ENCODE peak calls at places on chromosomes 7 and 10, in ten cellular contexts. Q is GM20000, M is DND-41, X is kidney epithelial cell, J is Right ventricle myocardium superior, T is pancreas, H is COR-L47, V is HEK293T, L is cardiac septum, S is PC-9. W is an unnamed sample.

GRCh38 chr7:815284-816216 is 16.7 kb upstream of the SUN1 start:
- DNase-seq in Q (peak; percentile 49), M (no peak), X (no peak), J (peak; percentile 43), T (peak; percentile 62), H (peak; percentile 56), V (peak; percentile 62), L (no peak), S (peak; percentile 83), W (no peak)

GRCh38 chr10:121535381-121535780 is 62.9 kb downstream of the FGFR2 start:
- DNase-seq in Q (no peak), M (no peak), X (no peak), J (no peak), T (no peak), H (no peak), V (no peak), L (no peak), S (no peak), W (no peak)

GRCh38 chr7:108147031-108147563 is 16.9 kb upstream of the LAMB4 start:
- DNase-seq in Q (no peak), M (no peak), X (no peak), J (no peak), T (no peak), H (peak; percentile 89), V (no peak), L (no peak), S (no peak), W (no peak)

GRCh38 chr7:13336227-13336626 is 648.8 kb downstream of the ARL4A start:
- DNase-seq in Q (no peak), M (no peak), X (peak; percentile 0), J (no peak), T (no peak), H (no peak), V (no peak), L (no peak), S (no peak), W (peak; percentile 34)

GRCh38 chr10:26737730-26738129 is 40.2 kb downstream of the PDSS1 start:
- DNase-seq in Q (peak; percentile 74), M (no peak), X (peak; percentile 29), J (no peak), T (peak; percentile 31), H (no peak), V (no peak), L (no peak), S (no peak), W (peak; percentile 66)

GRCh38 chr7:101538596-101539459 is 90.3 kb downstream of the MYL10 start:
- DNase-seq in Q (peak; percentile 76), M (peak; percentile 66), X (no peak), J (peak; percentile 74), T (peak; percentile 28), H (peak; percentile 15), V (peak; percentile 78), L (no peak), S (peak; percentile 71), W (peak; percentile 24)

GRCh38 chr7:131327049-131327625 is 539 bp upstream of the MKLN1 start:
- DNase-seq in Q (peak; percentile 42), M (peak; percentile 45), X (no peak), J (no peak), T (peak; percentile 50), H (no peak), V (peak; percentile 37), L (no peak), S (no peak), W (peak; percentile 80)

GRCh38 chr10:47253651-47254375 is 46.2 kb upstream of the GDF10 start:
- DNase-seq in Q (no peak), M (no peak), X (no peak), J (peak; percentile 74), T (peak; percentile 53), H (no peak), V (no peak), L (peak; percentile 80), S (peak; percentile 60), W (peak; percentile 35)

GRCh38 chr10:89042547-89042946 is 51.9 kb downstream of the FAS start:
- DNase-seq in Q (no peak), M (no peak), X (no peak), J (no peak), T (no peak), H (no peak), V (no peak), L (no peak), S (no peak), W (no peak)

GRCh38 chr7:130145424-130146106 is 59.6 kb downstream of the TMEM209 start:
- DNase-seq in Q (no peak), M (no peak), X (no peak), J (no peak), T (no peak), H (no peak), V (no peak), L (no peak), S (no peak), W (no peak)

GRCh38 chr10:44911951-44912350 is 814 bp downstream of the TMEM72 start:
- DNase-seq in Q (no peak), M (no peak), X (no peak), J (no peak), T (no peak), H (no peak), V (no peak), L (no peak), S (no peak), W (no peak)

GRCh38 chr10:18214692-18215563 is 74.7 kb downstream of the CACNB2 start:
- DNase-seq in Q (peak; percentile 38), M (peak; percentile 45), X (no peak), J (no peak), T (no peak), H (no peak), V (peak; percentile 55), L (no peak), S (peak; percentile 45), W (peak; percentile 79)

GRCh38 chr7:27156508-27156898 is at the start of gene HOXA7:
- DNase-seq in Q (no peak), M (peak; percentile 76), X (no peak), J (no peak), T (no peak), H (no peak), V (no peak), L (no peak), S (no peak), W (peak; percentile 75)

GRCh38 chr7:43559171-43559938 is 23.6 kb upstream of the STK17A start:
- DNase-seq in Q (no peak), M (no peak), X (no peak), J (no peak), T (no peak), H (no peak), V (no peak), L (no peak), S (no peak), W (no peak)

GRCh38 chr7:159064816-159065130 is 79.9 kb downstream of the VIPR2 start:
- DNase-seq in Q (no peak), M (peak; percentile 4), X (no peak), J (no peak), T (no peak), H (no peak), V (no peak), L (no peak), S (no peak), W (no peak)

GRCh38 chr7:157495594-157495993 is 158.8 kb downstream of the DNAJB6 start:
- DNase-seq in Q (peak; percentile 83), M (no peak), X (no peak), J (peak; percentile 26), T (no peak), H (no peak), V (no peak), L (no peak), S (no peak), W (no peak)

GRCh38 chr10:31102421-31102820 is 70.8 kb upstream of the ZNF438 start:
- DNase-seq in Q (no peak), M (no peak), X (no peak), J (no peak), T (no peak), H (no peak), V (no peak), L (no peak), S (no peak), W (no peak)

GRCh38 chr7:154306036-154306435 is 253.8 kb downstream of the DPP6 start:
- DNase-seq in Q (no peak), M (no peak), X (no peak), J (no peak), T (no peak), H (no peak), V (no peak), L (no peak), S (no peak), W (no peak)

GRCh38 chr10:2978574-2979266 is 88.6 kb upstream of the PFKP start:
- DNase-seq in Q (no peak), M (no peak), X (no peak), J (no peak), T (no peak), H (no peak), V (no peak), L (no peak), S (no peak), W (no peak)

GRCh38 chr7:42492895-42493294 is 255.9 kb upstream of the GLI3 start:
- DNase-seq in Q (no peak), M (no peak), X (no peak), J (no peak), T (no peak), H (no peak), V (no peak), L (no peak), S (no peak), W (no peak)

GRCh38 chr10:7471720-7472367 is 61.0 kb upstream of the SFMBT2 start:
- DNase-seq in Q (peak; percentile 70), M (peak; percentile 73), X (no peak), J (no peak), T (peak; percentile 27), H (peak; percentile 7), V (no peak), L (no peak), S (no peak), W (no peak)

GRCh38 chr10:572066-572465 is 117.4 kb downstream of the DIP2C start:
- DNase-seq in Q (no peak), M (no peak), X (no peak), J (no peak), T (no peak), H (no peak), V (no peak), L (peak; percentile 46), S (no peak), W (peak; percentile 30)

GRCh38 chr10:60816624-60817023 is 38.3 kb downstream of the CDK1 start:
- DNase-seq in Q (peak; percentile 66), M (peak; percentile 56), X (no peak), J (no peak), T (peak; percentile 39), H (peak; percentile 64), V (peak; percentile 68), L (no peak), S (peak; percentile 33), W (peak; percentile 87)

GRCh38 chr7:157394246-157395191 is 57.7 kb downstream of the DNAJB6 start:
- DNase-seq in Q (no peak), M (no peak), X (no peak), J (no peak), T (no peak), H (no peak), V (no peak), L (peak; percentile 70), S (no peak), W (peak; percentile 71)

GRCh38 chr10:49746626-49747302 is 15.4 kb downstream of the OGDHL start:
- DNase-seq in Q (no peak), M (no peak), X (no peak), J (no peak), T (no peak), H (no peak), V (no peak), L (peak; percentile 73), S (no peak), W (no peak)

GRCh38 chr7:2452074-2452507 is 24.1 kb downstream of the GRIFIN start:
- DNase-seq in Q (peak; percentile 75), M (no peak), X (no peak), J (no peak), T (no peak), H (no peak), V (no peak), L (no peak), S (peak; percentile 44), W (no peak)

GRCh38 chr10:132237871-132238270 is 51.1 kb downstream of the DPYSL4 start:
- DNase-seq in Q (no peak), M (no peak), X (no peak), J (no peak), T (no peak), H (no peak), V (no peak), L (no peak), S (no peak), W (no peak)

GRCh38 chr10:90222372-90222771 is 521.0 kb downstream of the KIF20B start:
- DNase-seq in Q (no peak), M (no peak), X (no peak), J (no peak), T (no peak), H (no peak), V (no peak), L (no peak), S (peak; percentile 16), W (peak; percentile 92)